ENCODE peak calls at places on chromosomes 3 and 15, in six cellular contexts. W, E, X, T, N and O are unnamed samples.

GRCh38 chr15:40918146-40918798 is 10.9 kb upstream of the DLL4 start:
- DNase-seq in T (no peak), X (no peak), E (no peak), W (no peak), N (no peak), O (no peak)

GRCh38 chr3:55191911-55192787 is 264.3 kb upstream of the LRTM1 start:
- DNase-seq in N (no peak), X (peak; percentile 2), T (peak; percentile 68), E (no peak), W (no peak), O (no peak)

GRCh38 chr3:150497956-150498355 is 48.3 kb downstream of the SERP1 start:
- DNase-seq in E (no peak), N (no peak), X (peak; percentile 90), W (no peak), T (peak; percentile 48), O (no peak)

GRCh38 chr3:61571516-61572336 is 10.4 kb downstream of the PTPRG start:
- DNase-seq in X (no peak), W (no peak), N (no peak), E (no peak), T (peak; percentile 94), O (no peak)

GRCh38 chr3:101521251-101521701 is 8.3 kb upstream of the SENP7 start:
- DNase-seq in E (no peak), W (no peak), T (no peak), N (peak; percentile 72), X (no peak), O (no peak)

GRCh38 chr15:85118173-85118572 is 136.5 kb downstream of the PDE8A start:
- DNase-seq in X (no peak), T (no peak), N (no peak), W (no peak), E (no peak), O (no peak)

GRCh38 chr3:125585595-125586223 is 9.6 kb downstream of the OSBPL11 start:
- DNase-seq in E (peak; percentile 52), X (peak; percentile 64), W (no peak), N (peak; percentile 7), T (peak; percentile 88), O (no peak)

GRCh38 chr3:128195369-128195768 is 42.1 kb downstream of the EEFSEC start:
- DNase-seq in T (no peak), W (no peak), X (no peak), N (no peak), E (no peak), O (no peak)

GRCh38 chr3:25903371-25903770 is 113.5 kb downstream of the OXSM start:
- DNase-seq in E (no peak), N (no peak), W (no peak), T (no peak), X (no peak), O (no peak)

GRCh38 chr15:79595271-79595670 is 163.1 kb downstream of the MINAR1 start:
- DNase-seq in T (no peak), N (no peak), X (no peak), W (no peak), E (no peak), O (no peak)

GRCh38 chr3:98777801-98778220 is 14.7 kb downstream of the ST3GAL6 start:
- DNase-seq in E (no peak), T (peak; percentile 86), N (no peak), X (peak; percentile 40), W (no peak), O (no peak)

GRCh38 chr3:105228696-105229095 is 138.0 kb upstream of the ALCAM start:
- DNase-seq in N (no peak), E (no peak), W (no peak), T (no peak), X (peak; percentile 13), O (no peak)

DNA sequence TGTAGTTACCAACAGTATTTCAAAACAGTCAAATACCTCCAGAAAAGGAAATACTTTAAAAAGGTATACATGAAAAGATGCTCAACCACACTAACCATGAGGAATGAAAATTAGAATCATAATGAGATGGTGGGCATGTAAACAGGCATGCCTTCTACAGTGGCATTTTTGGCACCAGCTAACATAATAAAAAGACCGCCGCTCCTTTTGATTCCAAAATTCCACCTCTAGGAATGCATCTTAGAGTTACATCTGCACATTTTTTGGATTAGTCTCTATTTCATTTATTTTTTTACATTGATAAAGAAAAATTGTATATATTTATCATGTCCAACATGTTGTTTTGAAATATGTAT is 37.0 kb upstream of the SPTBN5 start:
- DNase-seq in E (no peak), W (no peak), X (no peak), N (no peak), T (no peak), O (no peak)
- H3K4me3 ChIP-seq in E (no peak overlapping the region), W (no peak overlapping the region), X (peak overlapping the region; percentile 12), N (no peak overlapping the region), T (no peak overlapping the region), O (no peak overlapping the region)

GRCh38 chr3:139182143-139182542 is 137.5 kb upstream of the PRR23C start:
- DNase-seq in W (no peak), E (no peak), T (no peak), N (no peak), X (no peak), O (no peak)
- H3K4me1 ChIP-seq in W (no peaks in the 10 kb centered on the region), E (no peaks in the 10 kb centered on the region), T (peaks cover 5% of the 10 kb centered on the region), N (no peaks in the 10 kb centered on the region), X (no peaks in the 10 kb centered on the region), O (no peaks in the 10 kb centered on the region)

GRCh38 chr3:42876401-42876800 is 722 bp upstream of the CYP8B1 start:
- DNase-seq in W (no peak), X (no peak), N (no peak), T (no peak), E (no peak), O (no peak)

GRCh38 chr3:42875325-42876151 is at the start of gene CYP8B1:
- DNase-seq in X (no peak), T (no peak), E (no peak), N (no peak), W (no peak), O (no peak)

GRCh38 chr3:42872718-42873117 is 3.0 kb downstream of the CYP8B1 start:
- DNase-seq in E (no peak), N (no peak), X (no peak), W (no peak), T (peak; percentile 27), O (no peak)

GRCh38 chr3:42873216-42873982 is 2.3 kb downstream of the CYP8B1 start:
- DNase-seq in X (no peak), N (no peak), T (no peak), W (no peak), E (no peak), O (no peak)

DNA sequence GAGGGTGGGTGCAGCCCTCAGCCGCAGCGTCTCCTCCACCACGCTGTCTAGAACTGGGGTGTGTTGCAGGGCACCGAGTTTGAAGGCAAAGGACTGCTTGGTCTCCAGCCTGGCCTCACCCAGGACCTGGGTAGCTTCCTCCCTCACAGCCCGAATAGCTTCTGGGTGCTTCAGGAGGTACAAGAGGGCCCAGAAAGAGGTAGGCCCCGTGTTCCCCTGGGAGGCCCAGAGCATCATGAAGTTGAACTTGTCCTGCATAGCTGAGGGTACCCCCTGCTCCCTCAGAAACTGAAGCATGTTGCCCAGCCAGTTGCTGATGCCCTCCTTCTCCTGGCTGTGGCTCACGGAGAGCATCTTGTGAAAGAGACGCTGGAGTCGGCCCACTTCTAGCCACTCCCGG is 930 bp downstream of the CYP8B1 start:
- DNase-seq in N (no peak), W (no peak), T (no peak), X (no peak), E (no peak), O (no peak)
- H3K4me3 ChIP-seq in N (no peak overlapping the region), W (no peak overlapping the region), T (no peak overlapping the region), X (no peak overlapping the region), E (no peak overlapping the region), O (no peak overlapping the region)

DNA sequence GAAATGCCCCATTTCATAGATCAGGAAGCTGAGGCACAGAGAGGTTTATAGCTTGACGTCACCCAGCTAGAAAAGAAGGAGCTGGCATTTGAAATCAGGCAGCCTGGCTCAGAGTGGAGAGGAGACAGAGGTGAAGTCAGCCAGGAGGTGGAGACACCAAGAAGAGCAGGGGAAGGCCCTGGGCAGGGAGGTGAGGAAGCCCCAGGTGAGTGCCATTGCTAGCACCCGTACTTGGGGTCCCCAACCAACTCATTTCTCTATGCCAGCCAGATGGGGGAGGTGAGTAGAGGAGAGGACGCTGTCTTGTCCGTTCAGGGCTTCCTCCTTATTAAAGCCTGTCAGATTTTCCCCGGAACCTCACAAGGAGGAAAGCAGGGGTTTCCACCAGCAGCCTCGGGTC is 149.6 kb upstream of the TLE3 start:
- DNase-seq in T (no peak), E (no peak), X (no peak), W (no peak), N (no peak), O (no peak)
- H3K4me1 ChIP-seq in T (peaks cover 7% of the 10 kb centered on the region), E (no peaks in the 10 kb centered on the region), X (peaks cover 11% of the 10 kb centered on the region), W (peaks cover 18% of the 10 kb centered on the region), N (peaks cover 16% of the 10 kb centered on the region), O (no peaks in the 10 kb centered on the region)

GRCh38 chr3:149373235-149374125 is 4.0 kb downstream of the TM4SF1 start:
- DNase-seq in N (no peak), T (peak; percentile 87), W (no peak), X (peak; percentile 90), E (no peak), O (no peak)
- H3K4me3 ChIP-seq in N (no peak overlapping the region), T (no peak overlapping the region), W (no peak overlapping the region), X (peak overlapping the region; percentile 90), E (no peak overlapping the region), O (no peak overlapping the region)

GRCh38 chr3:69893274-69893673 is 106.3 kb upstream of the SAMMSON start:
- DNase-seq in E (no peak), W (no peak), T (no peak), X (no peak), N (no peak), O (no peak)
- H3K4me1 ChIP-seq in E (no peaks in the 10 kb centered on the region), W (no peaks in the 10 kb centered on the region), T (peaks cover 11% of the 10 kb centered on the region), X (peaks cover 23% of the 10 kb centered on the region), N (no peaks in the 10 kb centered on the region), O (no peaks in the 10 kb centered on the region)

GRCh38 chr15:51076898-51077564 is 17.7 kb downstream of the TNFAIP8L3 start:
- DNase-seq in T (peak; percentile 94), W (peak; percentile 84), N (no peak), X (no peak), E (peak; percentile 51), O (peak; percentile 21)
- H3K4me3 ChIP-seq in T (no peak overlapping the region), W (peak overlapping the region; percentile 15), N (peak overlapping the region; percentile 35), X (no peak overlapping the region), E (no peak overlapping the region), O (peak overlapping the region; percentile 3)

GRCh38 chr3:20043398-20043797 is 3.2 kb downstream of the KAT2B start:
- DNase-seq in W (no peak), N (peak; percentile 41), X (no peak), E (peak; percentile 85), T (peak; percentile 44), O (peak; percentile 64)
- H3K4me1 ChIP-seq in W (peaks cover 64% of the 10 kb centered on the region), N (peaks cover 38% of the 10 kb centered on the region), X (peaks cover 23% of the 10 kb centered on the region), E (peaks cover 16% of the 10 kb centered on the region), T (peaks cover 21% of the 10 kb centered on the region), O (peaks cover 21% of the 10 kb centered on the region)